ENCODE peak calls at places on chromosomes 5 and 9, in four cellular contexts. V is stimulated activated CD4-positive, alpha-beta T cell treated with anti-CD3 and anti-CD28 coated beads, Interleukin-15, amount 100 ng/mL, for 24 hours; E is posterior cingulate gyrus; B is lower lobe of right lung. J is an unnamed sample.

GRCh38 chr5:150020249-150020648 is 19.7 kb downstream of the HMGXB3 start:
- DNase-seq in V (no peak), E (no peak), B (no peak), J (no peak)

GRCh38 chr9:16501098-16501663 is 369.3 kb downstream of the BNC2 start:
- DNase-seq in V (no peak), E (no peak), B (no peak), J (no peak)

GRCh38 chr5:3325206-3325605 is 270.4 kb upstream of the IRX1 start:
- DNase-seq in V (no peak), E (peak), B (no peak), J (no peak)

GRCh38 chr9:121499427-121500164 is at the start of gene GGTA1:
- DNase-seq in V (peak), E (peak), B (peak), J (peak)

GRCh38 chr9:14219865-14220655 is 93.9 kb downstream of the NFIB start:
- DNase-seq in V (no peak), E (no peak), B (no peak), J (no peak)

GRCh38 chr5:72558383-72558782 is 51.2 kb upstream of the ZNF366 start:
- DNase-seq in V (no peak), E (peak), B (no peak), J (no peak)

GRCh38 chr9:8627944-8628679 is 828.5 kb upstream of the DMAC1 start:
- DNase-seq in V (no peak), E (no peak), B (no peak), J (no peak)

GRCh38 chr9:1328341-1328740 is 278.2 kb downstream of the DMRT2 start:
- DNase-seq in V (no peak), E (no peak), B (no peak), J (no peak)

GRCh38 chr5:36648426-36648825 is 42.0 kb downstream of the SLC1A3 start:
- DNase-seq in V (no peak), E (no peak), B (no peak), J (no peak)

GRCh38 chr9:86413966-86414880 is 60.0 kb upstream of the TUT7 start:
- DNase-seq in V (no peak), E (no peak), B (no peak), J (peak)

GRCh38 chr5:36596247-36596646 is 10.2 kb upstream of the SLC1A3 start:
- DNase-seq in V (no peak), E (no peak), B (no peak), J (peak)

J was measured in GM23338.